ENCODE peak calls at places on chromosome 14, in six cellular contexts. X is stomach, O is myocyte, T is T-helper 17 cell, A is RPMI7951, U is AG04450. E is an unnamed sample.

GRCh38 chr14:89508863-89509262 is 91.8 kb upstream of the FOXN3 start:
- DNase-seq in X (no peak), O (no peak), T (no peak), U (no peak), A (no peak), E (no peak)

GRCh38 chr14:69612014-69612758 is 790 bp downstream of the SUSD6 start:
- DNase-seq in O (peak; percentile 41), T (peak; percentile 45), A (peak; percentile 35), U (no peak), X (no peak), E (no peak)

GRCh38 chr14:34043627-34044372 is 92.9 kb upstream of the EGLN3 start:
- DNase-seq in U (no peak), O (peak; percentile 91), A (peak; percentile 41), T (peak; percentile 22), X (no peak), E (peak; percentile 60)

GRCh38 chr14:100067481-100067880 is 2.3 kb downstream of the EVL start:
- DNase-seq in X (no peak), U (no peak), A (no peak), O (no peak), T (no peak), E (no peak)

GRCh38 chr14:100059433-100059781 is 5.8 kb upstream of the EVL start:
- DNase-seq in O (no peak), T (no peak), U (no peak), A (no peak), X (no peak), E (no peak)

GRCh38 chr14:52741865-52742264 is 11.9 kb downstream of the STYX start:
- DNase-seq in X (no peak), T (no peak), O (no peak), U (no peak), A (no peak), E (no peak)

GRCh38 chr14:75234173-75234855 is 44.3 kb upstream of the FOS start:
- DNase-seq in A (peak; percentile 40), X (no peak), T (no peak), O (no peak), U (peak; percentile 66), E (peak; percentile 77)

GRCh38 chr14:58731465-58732330 is 93.9 kb downstream of the DACT1 start:
- DNase-seq in O (peak; percentile 96), X (no peak), A (peak; percentile 99), T (no peak), U (peak; percentile 93), E (peak; percentile 99)

GRCh38 chr14:93005838-93006237 is 82.9 kb downstream of the CHGA start:
- DNase-seq in A (no peak), U (no peak), T (no peak), X (no peak), O (no peak), E (no peak)

GRCh38 chr14:35257809-35258208 is 34.4 kb upstream of the PSMA6 start:
- DNase-seq in X (no peak), O (no peak), U (no peak), A (peak; percentile 3), T (no peak), E (peak; percentile 20)

GRCh38 chr14:75399819-75400678 is 27.8 kb upstream of the JDP2 start:
- DNase-seq in T (no peak), A (peak; percentile 24), U (no peak), X (peak; percentile 94), O (peak; percentile 95), E (peak; percentile 94)